ENCODE peak calls at places on chromosome 22, in ten cellular contexts. L is NCI-H748 treated with DMSO at 0.1 percent for 48 hours; V is kidney glomerular epithelial cell; R is HFFc6; C is CD4-positive, alpha-beta T cell; N is fibroblast of mammary gland; H is tibial artery; G is DMS79; W is HepG2; I is epithelial cell of esophagus. Z is an unnamed sample.

GRCh38 chr22:40602231-40602630 is 34.3 kb downstream of the MRTFA start:
- DNase-seq in L (no peak), V (no peak), R (no peak), C (no peak), N (peak), H (no peak), G (no peak), W (no peak), I (no peak), Z (no peak)

GRCh38 chr22:45318168-45318557 is 8.4 kb downstream of the FAM118A start:
- DNase-seq in L (peak), V (peak), R (peak), C (peak), N (peak), H (peak), G (peak), W (no peak), I (peak), Z (no peak)

GRCh38 chr22:38314992-38315800 is 2.0 kb downstream of the CSNK1E start:
- DNase-seq in L (no peak), V (no peak), R (no peak), C (no peak), N (peak), H (peak), G (no peak), W (no peak), I (no peak), Z (no peak)

GRCh38 chr22:35651085-35651484 is 2.8 kb downstream of the APOL6 start:
- DNase-seq in L (no peak), V (no peak), R (no peak), C (no peak), N (no peak), H (no peak), G (no peak), W (no peak), I (no peak), Z (no peak)

GRCh38 chr22:45612940-45613339 is 58.7 kb upstream of the ATXN10 start:
- DNase-seq in L (no peak), V (no peak), R (peak), C (no peak), N (peak), H (no peak), G (no peak), W (no peak), I (no peak), Z (no peak)

GRCh38 chr22:35921777-35922176 is 106.8 kb downstream of the RBFOX2 start:
- DNase-seq in L (no peak), V (peak), R (peak), C (peak), N (peak), H (peak), G (no peak), W (peak), I (peak), Z (peak)

GRCh38 chr22:29883045-29883830 is at the start of gene MTMR3:
- DNase-seq in L (peak), V (peak), R (peak), C (peak), N (peak), H (peak), G (peak), W (peak), I (peak), Z (peak)

GRCh38 chr22:32339190-32340012 is 18.3 kb upstream of the RFPL3 start:
- DNase-seq in L (no peak), V (no peak), R (no peak), C (no peak), N (no peak), H (no peak), G (no peak), W (no peak), I (no peak), Z (no peak)

Z was measured in Caco-2.